ENCODE peak calls at places on chromosome 11, in nine cellular contexts. W, Z, R, A, J, K, X, F and O are unnamed samples.

GRCh38 chr11:26823963-26824362 is 102.1 kb upstream of the SLC5A12 start:
- DNase-seq in W (no peak), Z (no peak), R (no peak), A (no peak), J (no peak), K (no peak), X (no peak), F (no peak), O (no peak)

GRCh38 chr11:36239636-36240035 is 49.6 kb downstream of the COMMD9 start:
- DNase-seq in W (no peak), Z (no peak), R (no peak), A (no peak), J (no peak), K (no peak), X (no peak), F (no peak), O (no peak)

GRCh38 chr11:87454246-87454645 is 416.5 kb downstream of the TMEM135 start:
- DNase-seq in W (no peak), Z (no peak), R (peak; percentile 59), A (no peak), J (no peak), K (no peak), X (no peak), F (no peak), O (no peak)

GRCh38 chr11:12636871-12637410 is 37.3 kb upstream of the TEAD1 start:
- DNase-seq in W (no peak), Z (no peak), R (no peak), A (no peak), J (no peak), K (no peak), X (no peak), F (no peak), O (no peak)

GRCh38 chr11:111555255-111555654 is 14.7 kb downstream of the LAYN start:
- DNase-seq in W (no peak), Z (no peak), R (no peak), A (no peak), J (no peak), K (no peak), X (no peak), F (no peak), O (no peak)

GRCh38 chr11:27525824-27526516 is 19.4 kb upstream of the LIN7C start:
- DNase-seq in W (no peak), Z (no peak), R (no peak), A (no peak), J (no peak), K (no peak), X (no peak), F (no peak), O (no peak)

GRCh38 chr11:82898242-82898641 is 2.0 kb downstream of the PRCP start:
- DNase-seq in W (no peak), Z (no peak), R (no peak), A (no peak), J (no peak), K (no peak), X (no peak), F (no peak), O (no peak)

GRCh38 chr11:12220305-12220704 is 109.9 kb downstream of the MICAL2 start:
- DNase-seq in W (no peak), Z (no peak), R (peak; percentile 33), A (no peak), J (no peak), K (no peak), X (peak; percentile 49), F (no peak), O (no peak)

GRCh38 chr11:72191961-72192381 is at the start of gene FOLR1:
- DNase-seq in W (peak; percentile 75), Z (no peak), R (no peak), A (peak; percentile 80), J (no peak), K (peak; percentile 75), X (no peak), F (no peak), O (no peak)

GRCh38 chr11:69919659-69920499 is 100.7 kb upstream of the FGF3 start:
- DNase-seq in W (no peak), Z (no peak), R (no peak), A (no peak), J (no peak), K (peak; percentile 11), X (no peak), F (no peak), O (no peak)

GRCh38 chr11:111602865-111603632 is 800 bp downstream of the SIK2 start:
- DNase-seq in W (no peak), Z (no peak), R (peak; percentile 44), A (no peak), J (peak; percentile 75), K (peak; percentile 68), X (peak; percentile 45), F (no peak), O (no peak)

GRCh38 chr11:119388103-119388502 is 6.6 kb upstream of the USP2 start:
- DNase-seq in W (no peak), Z (no peak), R (no peak), A (no peak), J (no peak), K (no peak), X (no peak), F (no peak), O (no peak)

GRCh38 chr11:64720167-64720566 is 2.8 kb downstream of the NRXN2 start:
- DNase-seq in W (no peak), Z (no peak), R (no peak), A (no peak), J (no peak), K (no peak), X (no peak), F (no peak), O (no peak)

GRCh38 chr11:67280341-67280790 is 8.7 kb upstream of the ANKRD13D start:
- DNase-seq in W (no peak), Z (no peak), R (peak; percentile 5), A (no peak), J (no peak), K (peak; percentile 40), X (no peak), F (no peak), O (no peak)